ENCODE peak calls at places on chromosomes 7 and 10, in four cellular contexts. One of them, this sample, is unnamed.
A peak's percentile ranks its signal among the peaks of the same experiment; 100 is the strongest.

GRCh38 chr7:99040104-99040958 is 103.6 kb downstream of the SMURF1 start:
- DNase-seq in EL: peak; percentile 83
- DNase-seq in fibroblast of pulmonary artery: peak; percentile 91
- DNase-seq in ACHN: peak; percentile 87
- DNase-seq in this sample: peak; percentile 93

GRCh38 chr10:113142601-113143000 is 192.6 kb downstream of the TCF7L2 start:
- DNase-seq in fibroblast of pulmonary artery: no peak
- DNase-seq in ACHN: no peak
- DNase-seq in EL: no peak
- DNase-seq in this sample: no peak

GRCh38 chr7:42272793-42273665 is 36.0 kb upstream of the GLI3 start:
- DNase-seq in ACHN: peak; percentile 52
- DNase-seq in fibroblast of pulmonary artery: peak; percentile 57
- DNase-seq in EL: peak; percentile 79
- DNase-seq in this sample: peak; percentile 21

GRCh38 chr7:100966542-100967291 is 2.6 kb upstream of the MUC12 start:
- DNase-seq in fibroblast of pulmonary artery: no peak
- DNase-seq in EL: no peak
- DNase-seq in ACHN: no peak
- DNase-seq in this sample: no peak

GRCh38 chr10:95039281-95039680 is 30.0 kb downstream of the CYP2C8 start:
- DNase-seq in EL: no peak
- DNase-seq in ACHN: no peak
- DNase-seq in fibroblast of pulmonary artery: no peak
- DNase-seq in this sample: no peak

GRCh38 chr10:129963831-129964501 is at the start of gene EBF3:
- DNase-seq in EL: peak; percentile 57
- DNase-seq in ACHN: peak; percentile 82
- DNase-seq in fibroblast of pulmonary artery: peak; percentile 89
- DNase-seq in this sample: no peak

GRCh38 chr7:121595949-121596692 is 200.0 kb upstream of the FAM3C start:
- DNase-seq in ACHN: no peak
- DNase-seq in EL: no peak
- DNase-seq in fibroblast of pulmonary artery: no peak
- DNase-seq in this sample: no peak

GRCh38 chr7:50679218-50680007 is 103.3 kb downstream of the GRB10 start:
- DNase-seq in ACHN: peak; percentile 64
- DNase-seq in EL: peak; percentile 52
- DNase-seq in fibroblast of pulmonary artery: peak; percentile 72
- DNase-seq in this sample: peak; percentile 74

GRCh38 chr7:132485600-132486594 is 90.4 kb downstream of the PLXNA4 start:
- DNase-seq in fibroblast of pulmonary artery: peak; percentile 79
- DNase-seq in EL: no peak
- DNase-seq in ACHN: no peak
- DNase-seq in this sample: no peak

GRCh38 chr10:124864421-124865193 is 63.0 kb downstream of the ABRAXAS2 start:
- DNase-seq in fibroblast of pulmonary artery: no peak
- DNase-seq in ACHN: no peak
- DNase-seq in EL: peak; percentile 15
- DNase-seq in this sample: peak; percentile 93

GRCh38 chr7:28017372-28017771 is 163.2 kb downstream of the JAZF1 start:
- DNase-seq in ACHN: peak; percentile 73
- DNase-seq in fibroblast of pulmonary artery: peak; percentile 27
- DNase-seq in EL: peak; percentile 68
- DNase-seq in this sample: peak; percentile 14

This sample was measured in DMS53.